ENCODE peak calls at places on chromosomes 12 and 14, in five cellular contexts. One of them, this sample, is unnamed.

GRCh38 chr14:79044894-79045624 is 874.9 kb downstream of the NRXN3 start:
- DNase-seq in A549: peak
- DNase-seq in tibial nerve: no peak
- DNase-seq in transverse colon: peak
- DNase-seq in SK-N-SH: no peak
- DNase-seq in this sample: no peak

GRCh38 chr14:42190744-42191143 is 584.1 kb downstream of the LRFN5 start:
- DNase-seq in A549: no peak
- DNase-seq in tibial nerve: no peak
- DNase-seq in transverse colon: no peak
- DNase-seq in SK-N-SH: no peak
- DNase-seq in this sample: no peak

GRCh38 chr14:87935081-87935828 is 57.7 kb downstream of the GALC start:
- DNase-seq in A549: no peak
- DNase-seq in tibial nerve: no peak
- DNase-seq in transverse colon: no peak
- DNase-seq in SK-N-SH: no peak
- DNase-seq in this sample: no peak

GRCh38 chr12:60148831-60149230 is 553.0 kb downstream of the SLC16A7 start:
- DNase-seq in A549: no peak
- DNase-seq in tibial nerve: no peak
- DNase-seq in transverse colon: no peak
- DNase-seq in SK-N-SH: no peak
- DNase-seq in this sample: no peak

GRCh38 chr12:105047303-105047702 is 37.0 kb downstream of the ALDH1L2 start:
- DNase-seq in A549: no peak
- DNase-seq in tibial nerve: no peak
- DNase-seq in transverse colon: no peak
- DNase-seq in SK-N-SH: no peak
- DNase-seq in this sample: no peak

GRCh38 chr12:96131230-96131788 is 62.9 kb upstream of the ELK3 start:
- DNase-seq in A549: no peak
- DNase-seq in tibial nerve: no peak
- DNase-seq in transverse colon: no peak
- DNase-seq in SK-N-SH: no peak
- DNase-seq in this sample: no peak

GRCh38 chr12:66467932-66468331 is 165.6 kb downstream of the HELB start:
- DNase-seq in A549: no peak
- DNase-seq in tibial nerve: no peak
- DNase-seq in transverse colon: no peak
- DNase-seq in SK-N-SH: peak
- DNase-seq in this sample: no peak

GRCh38 chr14:92740440-92740839 is 8.0 kb downstream of the LGMN start:
- DNase-seq in A549: no peak
- DNase-seq in tibial nerve: no peak
- DNase-seq in transverse colon: no peak
- DNase-seq in SK-N-SH: no peak
- DNase-seq in this sample: no peak

GRCh38 chr12:83321971-83322370 is 635.3 kb downstream of the TMTC2 start:
- DNase-seq in A549: no peak
- DNase-seq in tibial nerve: no peak
- DNase-seq in transverse colon: no peak
- DNase-seq in SK-N-SH: no peak
- DNase-seq in this sample: no peak

GRCh38 chr14:90105756-90106155 is 44.0 kb downstream of the KCNK13 start:
- DNase-seq in A549: no peak
- DNase-seq in tibial nerve: no peak
- DNase-seq in transverse colon: no peak
- DNase-seq in SK-N-SH: no peak
- DNase-seq in this sample: no peak

GRCh38 chr12:63809566-63809965 is 29.9 kb downstream of the RXYLT1 start:
- DNase-seq in A549: no peak
- DNase-seq in tibial nerve: no peak
- DNase-seq in transverse colon: no peak
- DNase-seq in SK-N-SH: no peak
- DNase-seq in this sample: no peak

GRCh38 chr14:96363751-96364336 is 518 bp downstream of the GSKIP start:
- DNase-seq in A549: peak
- DNase-seq in tibial nerve: no peak
- DNase-seq in transverse colon: peak
- DNase-seq in SK-N-SH: peak
- DNase-seq in this sample: peak

GRCh38 chr14:84806627-84807026 is 723.3 kb upstream of the FLRT2 start:
- DNase-seq in A549: no peak
- DNase-seq in tibial nerve: no peak
- DNase-seq in transverse colon: no peak
- DNase-seq in SK-N-SH: no peak
- DNase-seq in this sample: no peak

GRCh38 chr14:69955855-69956567 is 76.8 kb downstream of the SMOC1 start:
- DNase-seq in A549: no peak
- DNase-seq in tibial nerve: no peak
- DNase-seq in transverse colon: no peak
- DNase-seq in SK-N-SH: no peak
- DNase-seq in this sample: peak

GRCh38 chr12:25241171-25242020 is 9.3 kb downstream of the KRAS start:
- DNase-seq in A549: no peak
- DNase-seq in tibial nerve: no peak
- DNase-seq in transverse colon: no peak
- DNase-seq in SK-N-SH: peak
- DNase-seq in this sample: no peak

GRCh38 chr14:64303471-64303917 is 9.3 kb upstream of the ESR2 start:
- DNase-seq in A549: peak
- DNase-seq in tibial nerve: no peak
- DNase-seq in transverse colon: no peak
- DNase-seq in SK-N-SH: peak
- DNase-seq in this sample: no peak

GRCh38 chr14:83291716-83292115 is 1758.1 kb upstream of the SEL1L start:
- DNase-seq in A549: no peak
- DNase-seq in tibial nerve: no peak
- DNase-seq in transverse colon: no peak
- DNase-seq in SK-N-SH: no peak
- DNase-seq in this sample: no peak

GRCh38 chr14:76919811-76920571 is 93.8 kb downstream of the LRRC74A start:
- DNase-seq in A549: no peak
- DNase-seq in tibial nerve: no peak
- DNase-seq in transverse colon: peak
- DNase-seq in SK-N-SH: peak
- DNase-seq in this sample: peak

GRCh38 chr12:130765186-130765659 is 49.1 kb upstream of the RIMBP2 start:
- DNase-seq in A549: peak
- DNase-seq in tibial nerve: no peak
- DNase-seq in transverse colon: no peak
- DNase-seq in SK-N-SH: no peak
- DNase-seq in this sample: no peak

GRCh38 chr12:41992029-41992428 is 152.6 kb downstream of the GXYLT1 start:
- DNase-seq in A549: peak
- DNase-seq in tibial nerve: no peak
- DNase-seq in transverse colon: no peak
- DNase-seq in SK-N-SH: no peak
- DNase-seq in this sample: no peak

GRCh38 chr14:59354666-59355065 is 110.5 kb downstream of the GPR135 start:
- DNase-seq in A549: no peak
- DNase-seq in tibial nerve: no peak
- DNase-seq in transverse colon: no peak
- DNase-seq in SK-N-SH: no peak
- DNase-seq in this sample: no peak

GRCh38 chr14:59358105-59358504 is 107.1 kb downstream of the GPR135 start:
- DNase-seq in A549: peak
- DNase-seq in tibial nerve: no peak
- DNase-seq in transverse colon: no peak
- DNase-seq in SK-N-SH: peak
- DNase-seq in this sample: no peak

GRCh38 chr14:59355101-59355500 is 110.1 kb downstream of the GPR135 start:
- DNase-seq in A549: no peak
- DNase-seq in tibial nerve: no peak
- DNase-seq in transverse colon: no peak
- DNase-seq in SK-N-SH: no peak
- DNase-seq in this sample: no peak

GRCh38 chr14:59356783-59357182 is 108.4 kb downstream of the GPR135 start:
- DNase-seq in A549: no peak
- DNase-seq in tibial nerve: no peak
- DNase-seq in transverse colon: no peak
- DNase-seq in SK-N-SH: no peak
- DNase-seq in this sample: no peak

DNA sequence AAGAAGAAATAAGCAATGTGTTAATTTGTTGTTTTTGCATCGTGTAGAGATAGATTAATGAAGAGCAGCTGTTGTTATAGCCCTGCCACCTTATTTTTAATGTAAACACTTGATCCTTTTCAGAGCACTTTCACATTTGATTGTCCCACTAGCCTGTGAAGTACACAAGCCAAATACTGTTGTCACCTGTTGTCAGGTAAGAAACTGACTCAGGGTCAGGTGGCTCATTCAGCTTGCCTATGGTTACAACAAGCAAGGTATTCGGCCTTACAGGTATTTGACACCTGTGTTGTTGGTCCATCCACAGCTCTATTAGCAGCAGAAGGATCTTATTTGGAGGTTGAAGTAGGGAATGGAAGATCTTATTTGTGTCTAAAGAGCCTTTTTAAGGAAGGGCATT is 108.9 kb downstream of the GPR135 start:
- DNase-seq in A549: no peak
- DNase-seq in tibial nerve: no peak
- DNase-seq in transverse colon: no peak
- DNase-seq in SK-N-SH: no peak
- DNase-seq in this sample: no peak
- TF ChIP-seq EP300 in A549: no peak
- TF ChIP-seq EP300 in tibial nerve: no peak
- TF ChIP-seq EP300 in transverse colon: no peak
- TF ChIP-seq EP300 in SK-N-SH: no peak
- TF ChIP-seq EP300 in this sample: no peak

DNA sequence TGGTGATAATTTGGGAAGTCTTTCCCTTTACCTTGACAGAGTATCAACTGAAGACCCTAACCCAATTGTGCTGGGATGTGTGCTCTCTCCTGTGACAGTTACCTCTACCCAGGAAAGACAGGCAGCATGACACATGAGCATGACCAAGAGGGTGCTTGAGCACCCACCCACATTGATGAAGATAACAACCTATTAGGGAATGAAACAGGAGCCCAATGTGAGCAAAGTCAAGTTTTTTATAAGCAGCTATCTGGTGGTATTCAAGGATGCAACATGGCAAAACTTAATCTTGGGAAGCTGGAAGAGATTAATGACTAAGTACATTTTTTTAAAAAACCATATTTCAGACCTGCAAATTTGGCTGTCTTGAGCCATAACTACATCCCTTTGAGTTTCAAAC is 60.4 kb downstream of the MED13L start:
- DNase-seq in A549: no peak
- DNase-seq in tibial nerve: no peak
- DNase-seq in transverse colon: no peak
- DNase-seq in SK-N-SH: no peak
- DNase-seq in this sample: no peak
- H3K27ac ChIP-seq in A549: no peak
- H3K27ac ChIP-seq in tibial nerve: no peak
- H3K27ac ChIP-seq in transverse colon: no peak
- H3K27ac ChIP-seq in SK-N-SH: no peak
- H3K27ac ChIP-seq in this sample: no peak

GRCh38 chr14:100827140-100827517 is 1.2 kb downstream of the MEG3 start:
- DNase-seq in A549: no peak
- DNase-seq in tibial nerve: no peak
- DNase-seq in transverse colon: no peak
- DNase-seq in SK-N-SH: no peak
- DNase-seq in this sample: no peak
- TF ChIP-seq CTCF in A549: peak
- TF ChIP-seq CTCF in tibial nerve: no peak
- TF ChIP-seq CTCF in transverse colon: no peak
- TF ChIP-seq CTCF in SK-N-SH: no peak
- TF ChIP-seq CTCF in this sample: no peak

GRCh38 chr12:12046401-12046800 is 24.3 kb upstream of the BCL2L14 start:
- DNase-seq in A549: no peak
- DNase-seq in tibial nerve: no peak
- DNase-seq in transverse colon: no peak
- DNase-seq in SK-N-SH: peak
- DNase-seq in this sample: no peak
- TF ChIP-seq EP300 in A549: no peak
- TF ChIP-seq EP300 in tibial nerve: no peak
- TF ChIP-seq EP300 in transverse colon: no peak
- TF ChIP-seq EP300 in SK-N-SH: peak
- TF ChIP-seq EP300 in this sample: peak

GRCh38 chr12:128820253-128820652 is 3.5 kb downstream of the SLC15A4 start:
- DNase-seq in A549: no peak
- DNase-seq in tibial nerve: no peak
- DNase-seq in transverse colon: no peak
- DNase-seq in SK-N-SH: no peak
- DNase-seq in this sample: no peak
- H3K27ac ChIP-seq in A549: no peak
- H3K27ac ChIP-seq in tibial nerve: no peak
- H3K27ac ChIP-seq in transverse colon: no peak
- H3K27ac ChIP-seq in SK-N-SH: no peak
- H3K27ac ChIP-seq in this sample: no peak

GRCh38 chr14:62213516-62213915 is 451.3 kb downstream of the SNAPC1 start:
- DNase-seq in A549: no peak
- DNase-seq in tibial nerve: no peak
- DNase-seq in transverse colon: no peak
- DNase-seq in SK-N-SH: no peak
- DNase-seq in this sample: no peak
- TF ChIP-seq CTCF in A549: no peak
- TF ChIP-seq CTCF in tibial nerve: no peak
- TF ChIP-seq CTCF in transverse colon: no peak
- TF ChIP-seq CTCF in SK-N-SH: no peak
- TF ChIP-seq CTCF in this sample: no peak

DNA sequence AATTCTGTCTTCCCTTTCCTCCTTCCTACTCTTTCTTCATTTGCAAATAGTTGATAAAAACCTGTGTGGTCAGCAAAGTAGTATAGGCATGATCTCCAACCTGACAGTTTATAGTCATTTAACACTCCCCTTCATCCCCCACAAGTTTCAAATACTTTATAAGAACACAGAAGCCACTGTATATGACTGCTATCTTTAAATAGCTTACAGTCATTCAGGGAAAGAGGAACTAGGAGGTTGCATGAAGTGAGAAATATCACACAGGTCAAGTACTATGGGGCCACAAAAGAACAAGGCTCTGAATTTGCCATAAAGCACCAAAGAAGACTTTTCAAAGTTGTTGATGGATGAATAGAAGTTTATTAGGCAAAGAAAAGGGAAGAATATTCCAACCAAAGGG is 431.3 kb downstream of the NPAS3 start:
- DNase-seq in A549: no peak
- DNase-seq in tibial nerve: no peak
- DNase-seq in transverse colon: no peak
- DNase-seq in SK-N-SH: no peak
- DNase-seq in this sample: no peak
- TF ChIP-seq EP300 in A549: no peak
- TF ChIP-seq EP300 in tibial nerve: no peak
- TF ChIP-seq EP300 in transverse colon: no peak
- TF ChIP-seq EP300 in SK-N-SH: no peak
- TF ChIP-seq EP300 in this sample: no peak

This sample was measured in stomach.